ENCODE peak calls at places on chromosomes 6 and 20, in six cellular contexts. One of them, this sample, is unnamed.

GRCh38 chr20:51004305-51004727 is 18.6 kb downstream of the KCNG1 start:
- DNase-seq in lower lobe of right lung: no peak
- DNase-seq in right lobe of liver: no peak
- DNase-seq in HFFc6: no peak
- DNase-seq in fibroblast of mammary gland: no peak
- DNase-seq in ascending aorta: no peak
- DNase-seq in this sample: no peak

GRCh38 chr6:75818061-75818855 is 69.2 kb downstream of the MYO6 start:
- DNase-seq in lower lobe of right lung: no peak
- DNase-seq in right lobe of liver: no peak
- DNase-seq in HFFc6: peak
- DNase-seq in fibroblast of mammary gland: peak
- DNase-seq in ascending aorta: no peak
- DNase-seq in this sample: no peak

GRCh38 chr20:20211988-20212518 is 155.9 kb upstream of the INSM1 start:
- DNase-seq in lower lobe of right lung: no peak
- DNase-seq in right lobe of liver: no peak
- DNase-seq in HFFc6: no peak
- DNase-seq in fibroblast of mammary gland: no peak
- DNase-seq in ascending aorta: no peak
- DNase-seq in this sample: no peak

GRCh38 chr20:2798814-2799213 is 1.6 kb downstream of the CPXM1 start:
- DNase-seq in lower lobe of right lung: no peak
- DNase-seq in right lobe of liver: no peak
- DNase-seq in HFFc6: no peak
- DNase-seq in fibroblast of mammary gland: peak
- DNase-seq in ascending aorta: no peak
- DNase-seq in this sample: no peak

GRCh38 chr20:62165762-62166399 is 16.9 kb upstream of the MTG2 start:
- DNase-seq in lower lobe of right lung: no peak
- DNase-seq in right lobe of liver: no peak
- DNase-seq in HFFc6: no peak
- DNase-seq in fibroblast of mammary gland: peak
- DNase-seq in ascending aorta: no peak
- DNase-seq in this sample: no peak

GRCh38 chr6:128507337-128508310 is 12.8 kb downstream of the PTPRK start:
- DNase-seq in lower lobe of right lung: no peak
- DNase-seq in right lobe of liver: peak
- DNase-seq in HFFc6: peak
- DNase-seq in fibroblast of mammary gland: peak
- DNase-seq in ascending aorta: no peak
- DNase-seq in this sample: peak

GRCh38 chr6:149239573-149240209 is 77.8 kb upstream of the TAB2 start:
- DNase-seq in lower lobe of right lung: no peak
- DNase-seq in right lobe of liver: no peak
- DNase-seq in HFFc6: no peak
- DNase-seq in fibroblast of mammary gland: no peak
- DNase-seq in ascending aorta: no peak
- DNase-seq in this sample: no peak

GRCh38 chr6:75458895-75459294 is 34.7 kb downstream of the FILIP1 start:
- DNase-seq in lower lobe of right lung: no peak
- DNase-seq in right lobe of liver: no peak
- DNase-seq in HFFc6: peak
- DNase-seq in fibroblast of mammary gland: peak
- DNase-seq in ascending aorta: no peak
- DNase-seq in this sample: peak

GRCh38 chr6:110874880-110875547 is 429 bp downstream of the AMD1 start:
- DNase-seq in lower lobe of right lung: peak
- DNase-seq in right lobe of liver: peak
- DNase-seq in HFFc6: no peak
- DNase-seq in fibroblast of mammary gland: no peak
- DNase-seq in ascending aorta: peak
- DNase-seq in this sample: peak

GRCh38 chr20:34370062-34370461 is 7.0 kb downstream of the ITCH start:
- DNase-seq in lower lobe of right lung: no peak
- DNase-seq in right lobe of liver: no peak
- DNase-seq in HFFc6: no peak
- DNase-seq in fibroblast of mammary gland: no peak
- DNase-seq in ascending aorta: no peak
- DNase-seq in this sample: no peak

GRCh38 chr6:129183681-129184216 is 300.8 kb downstream of the LAMA2 start:
- DNase-seq in lower lobe of right lung: no peak
- DNase-seq in right lobe of liver: no peak
- DNase-seq in HFFc6: peak
- DNase-seq in fibroblast of mammary gland: peak
- DNase-seq in ascending aorta: no peak
- DNase-seq in this sample: peak

GRCh38 chr6:157822221-157823000 is 635 bp upstream of the SNX9 start:
- DNase-seq in lower lobe of right lung: peak
- DNase-seq in right lobe of liver: peak
- DNase-seq in HFFc6: no peak
- DNase-seq in fibroblast of mammary gland: no peak
- DNase-seq in ascending aorta: no peak
- DNase-seq in this sample: no peak

GRCh38 chr6:160634706-160635105 is 29.4 kb downstream of the LPA start:
- DNase-seq in lower lobe of right lung: peak
- DNase-seq in right lobe of liver: no peak
- DNase-seq in HFFc6: no peak
- DNase-seq in fibroblast of mammary gland: no peak
- DNase-seq in ascending aorta: no peak
- DNase-seq in this sample: no peak

GRCh38 chr6:90346729-90347128 is 50.1 kb upstream of the BACH2 start:
- DNase-seq in lower lobe of right lung: no peak
- DNase-seq in right lobe of liver: no peak
- DNase-seq in HFFc6: no peak
- DNase-seq in fibroblast of mammary gland: no peak
- DNase-seq in ascending aorta: no peak
- DNase-seq in this sample: no peak

GRCh38 chr6:166546653-166547052 is 39.8 kb downstream of the RAMACL start:
- DNase-seq in lower lobe of right lung: no peak
- DNase-seq in right lobe of liver: no peak
- DNase-seq in HFFc6: no peak
- DNase-seq in fibroblast of mammary gland: no peak
- DNase-seq in ascending aorta: no peak
- DNase-seq in this sample: no peak
- TF ChIP-seq CTCF in lower lobe of right lung: no peak
- TF ChIP-seq CTCF in right lobe of liver: no peak
- TF ChIP-seq CTCF in HFFc6: no peak
- TF ChIP-seq CTCF in fibroblast of mammary gland: no peak
- TF ChIP-seq CTCF in ascending aorta: no peak
- TF ChIP-seq CTCF in this sample: no peak

GRCh38 chr6:69162811-69163210 is 527.7 kb downstream of the ADGRB3 start:
- DNase-seq in lower lobe of right lung: no peak
- DNase-seq in right lobe of liver: no peak
- DNase-seq in HFFc6: no peak
- DNase-seq in fibroblast of mammary gland: peak
- DNase-seq in ascending aorta: no peak
- DNase-seq in this sample: no peak

DNA sequence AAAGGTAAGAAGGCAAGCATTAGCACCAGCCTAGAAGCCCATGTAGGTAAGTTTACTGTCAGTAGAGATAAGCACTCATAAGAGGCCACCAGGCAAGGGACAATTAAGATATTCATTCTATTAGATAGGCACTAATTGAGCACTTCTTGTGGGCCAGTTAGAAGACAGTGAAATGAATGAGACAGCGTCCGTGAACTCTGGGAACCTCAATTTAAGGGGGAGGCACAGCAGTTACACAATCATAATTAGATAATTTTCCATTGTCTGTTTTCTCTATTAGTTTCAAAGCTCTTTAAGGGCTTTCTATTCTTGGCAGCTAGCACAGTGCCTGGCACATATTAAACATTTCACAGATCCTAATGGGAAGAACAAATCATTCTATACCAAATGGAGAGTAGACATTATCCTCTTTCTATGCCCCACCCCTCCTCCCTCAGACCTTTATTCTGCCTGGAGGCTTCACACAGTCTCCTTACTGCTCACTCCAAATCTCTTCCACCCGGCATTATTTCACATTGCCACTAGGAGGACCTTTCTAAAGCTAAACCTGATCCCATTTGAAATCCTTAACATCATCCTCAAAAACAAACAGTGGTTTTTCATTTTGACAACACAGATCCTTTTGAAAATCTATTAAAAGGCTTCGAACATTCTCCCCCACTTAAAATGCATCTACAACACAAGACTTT is 529.6 kb downstream of the ADGRB3 start:
- DNase-seq in lower lobe of right lung: no peak
- DNase-seq in right lobe of liver: no peak
- DNase-seq in HFFc6: no peak
- DNase-seq in fibroblast of mammary gland: no peak
- DNase-seq in ascending aorta: no peak
- DNase-seq in this sample: peak
- TF ChIP-seq CTCF in lower lobe of right lung: no peak
- TF ChIP-seq CTCF in right lobe of liver: no peak
- TF ChIP-seq CTCF in HFFc6: peak
- TF ChIP-seq CTCF in fibroblast of mammary gland: no peak
- TF ChIP-seq CTCF in ascending aorta: no peak
- TF ChIP-seq CTCF in this sample: peak

GRCh38 chr20:59608396-59608795 is 4.1 kb downstream of the PHACTR3 start:
- DNase-seq in lower lobe of right lung: no peak
- DNase-seq in right lobe of liver: no peak
- DNase-seq in HFFc6: no peak
- DNase-seq in fibroblast of mammary gland: no peak
- DNase-seq in ascending aorta: no peak
- DNase-seq in this sample: no peak
- TF ChIP-seq CTCF in lower lobe of right lung: no peak
- TF ChIP-seq CTCF in right lobe of liver: no peak
- TF ChIP-seq CTCF in HFFc6: no peak
- TF ChIP-seq CTCF in fibroblast of mammary gland: no peak
- TF ChIP-seq CTCF in ascending aorta: no peak
- TF ChIP-seq CTCF in this sample: no peak

GRCh38 chr6:12339808-12340487 is 49.8 kb downstream of the EDN1 start:
- DNase-seq in lower lobe of right lung: no peak
- DNase-seq in right lobe of liver: peak
- DNase-seq in HFFc6: no peak
- DNase-seq in fibroblast of mammary gland: no peak
- DNase-seq in ascending aorta: no peak
- DNase-seq in this sample: no peak
- TF ChIP-seq CTCF in lower lobe of right lung: no peak
- TF ChIP-seq CTCF in right lobe of liver: no peak
- TF ChIP-seq CTCF in HFFc6: no peak
- TF ChIP-seq CTCF in fibroblast of mammary gland: no peak
- TF ChIP-seq CTCF in ascending aorta: no peak
- TF ChIP-seq CTCF in this sample: no peak

DNA sequence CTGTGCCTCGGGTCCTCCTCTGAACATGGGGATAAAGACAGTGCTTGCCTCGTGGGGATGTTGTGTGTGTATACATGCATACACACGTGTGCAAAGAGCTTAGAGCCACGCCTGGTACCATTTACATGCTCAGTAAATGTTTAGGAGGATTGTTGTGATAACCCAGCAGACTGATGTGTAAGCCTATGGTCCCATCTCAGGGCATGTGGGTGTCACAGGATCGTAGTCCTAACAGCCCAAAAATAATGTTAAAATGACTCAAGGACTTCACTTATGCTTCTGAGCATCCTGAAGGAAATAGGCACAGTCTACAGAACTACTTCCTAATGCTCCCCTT is 12.4 kb upstream of the BPI start:
- DNase-seq in lower lobe of right lung: no peak
- DNase-seq in right lobe of liver: no peak
- DNase-seq in HFFc6: no peak
- DNase-seq in fibroblast of mammary gland: no peak
- DNase-seq in ascending aorta: no peak
- DNase-seq in this sample: no peak
- TF ChIP-seq CTCF in lower lobe of right lung: no peak
- TF ChIP-seq CTCF in right lobe of liver: no peak
- TF ChIP-seq CTCF in HFFc6: peak
- TF ChIP-seq CTCF in fibroblast of mammary gland: no peak
- TF ChIP-seq CTCF in ascending aorta: no peak
- TF ChIP-seq CTCF in this sample: no peak

This sample was measured in MCF 10A.